ENCODE peak calls at places on chromosomes 6 and 20, in five cellular contexts. F, R, G, H and V are unnamed samples.

GRCh38 chr20:58309607-58310290 is at the start of gene RAB22A:
- DNase-seq in F (peak), R (peak), G (peak), H (peak), V (peak)

GRCh38 chr6:148240463-148240845 is 102.2 kb upstream of the SASH1 start:
- DNase-seq in F (no peak), R (no peak), G (peak), H (no peak), V (no peak)

GRCh38 chr20:20295621-20296498 is 72.0 kb upstream of the INSM1 start:
- DNase-seq in F (no peak), R (no peak), G (no peak), H (no peak), V (no peak)

GRCh38 chr6:152701081-152701862 is 3.6 kb downstream of the MYCT1 start:
- DNase-seq in F (no peak), R (no peak), G (no peak), H (peak), V (no peak)

GRCh38 chr6:132388291-132388690 is 13.0 kb downstream of the MOXD1 start:
- DNase-seq in F (no peak), R (no peak), G (no peak), H (no peak), V (no peak)

GRCh38 chr6:136535880-136536620 is 14.2 kb downstream of the MAP7 start:
- DNase-seq in F (no peak), R (no peak), G (no peak), H (no peak), V (no peak)

GRCh38 chr6:50992704-50993625 is 174.3 kb downstream of the TFAP2B start:
- DNase-seq in F (no peak), R (no peak), G (no peak), H (no peak), V (no peak)

GRCh38 chr6:13445005-13445743 is 42.2 kb downstream of the GFOD1 start:
- DNase-seq in F (peak), R (peak), G (no peak), H (no peak), V (peak)

GRCh38 chr6:12327391-12327790 is 37.2 kb downstream of the EDN1 start:
- DNase-seq in F (no peak), R (no peak), G (no peak), H (peak), V (no peak)

GRCh38 chr6:159880412-159880811 is 10.4 kb upstream of the MAS1 start:
- DNase-seq in F (no peak), R (no peak), G (no peak), H (no peak), V (peak)

GRCh38 chr6:137025786-137026730 is 18.7 kb downstream of the IL20RA start:
- DNase-seq in F (no peak), R (no peak), G (no peak), H (no peak), V (no peak)

GRCh38 chr20:59157961-59158541 is 5.6 kb upstream of the ZNF831 start:
- DNase-seq in F (no peak), R (no peak), G (no peak), H (peak), V (no peak)

GRCh38 chr6:78322068-78322845 is 545.1 kb upstream of the IRAK1BP1 start:
- DNase-seq in F (no peak), R (no peak), G (no peak), H (no peak), V (no peak)

GRCh38 chr6:33609444-33610034 is 11.6 kb upstream of the ITPR3 start:
- DNase-seq in F (no peak), R (no peak), G (no peak), H (no peak), V (no peak)

GRCh38 chr20:3635346-3635745 is 27.9 kb downstream of the GFRA4 start:
- DNase-seq in F (no peak), R (no peak), G (no peak), H (no peak), V (no peak)

GRCh38 chr6:40743690-40744446 is 156.7 kb upstream of the LRFN2 start:
- DNase-seq in F (no peak), R (no peak), G (no peak), H (peak), V (no peak)

GRCh38 chr6:36839819-36840379 is 655 bp upstream of the CPNE5 start:
- DNase-seq in F (peak), R (peak), G (peak), H (peak), V (no peak)

DNA sequence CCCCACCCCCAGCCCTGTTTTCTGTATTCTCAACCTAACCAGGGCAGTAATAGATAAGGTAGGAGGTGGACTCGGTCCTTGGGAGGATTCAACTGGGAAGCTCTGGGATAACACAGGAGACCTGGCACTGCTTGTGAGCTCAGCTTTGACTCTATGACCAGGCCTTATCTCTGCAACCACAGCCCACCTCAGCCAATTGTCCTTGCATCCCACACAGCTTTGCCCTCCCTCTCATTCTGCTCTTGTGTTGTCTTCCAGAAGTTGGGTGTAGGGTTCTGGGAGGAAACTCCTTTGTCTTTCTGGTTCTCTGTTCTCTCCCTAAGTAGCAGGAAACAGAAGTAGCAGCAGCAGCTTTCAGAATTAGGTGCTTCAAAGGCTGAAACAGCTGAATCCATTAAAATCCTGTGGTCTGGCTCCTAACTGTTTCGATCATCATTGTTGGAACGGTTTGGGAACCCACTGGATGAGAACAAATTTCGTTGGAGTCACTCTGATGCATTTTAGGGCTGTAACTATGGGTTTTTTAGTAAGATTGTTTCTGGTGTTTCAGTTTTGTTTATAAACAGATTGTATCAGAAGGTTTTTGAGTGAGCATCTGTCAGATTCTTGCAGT is 32.4 kb upstream of the SNX9 start:
- DNase-seq in F (no peak), R (no peak), G (no peak), H (no peak), V (no peak)
- H3K27ac ChIP-seq in F (peak), R (no peak), G (no peak), H (no peak), V (no peak)

DNA sequence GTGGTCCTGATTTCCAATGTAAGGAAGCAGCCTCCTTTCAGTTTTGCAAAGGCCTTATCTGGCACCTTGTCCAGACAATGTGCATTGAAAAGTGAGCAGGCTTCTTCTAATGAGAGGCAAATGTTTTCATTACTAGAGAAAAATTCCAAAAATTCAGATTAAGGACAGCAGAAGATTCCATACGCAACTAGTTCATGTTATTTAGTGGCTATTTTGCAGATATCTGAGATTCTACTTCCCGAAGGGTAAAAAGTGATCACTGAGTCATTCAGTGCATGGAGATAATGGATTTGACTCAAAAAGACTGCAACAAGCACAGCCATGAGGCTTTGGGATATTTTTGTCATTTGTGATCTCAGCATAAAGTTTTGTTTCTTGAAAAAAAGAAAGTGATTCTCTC is 29.9 kb downstream of the METTL24 start:
- DNase-seq in F (no peak), R (no peak), G (no peak), H (no peak), V (no peak)
- H3K27ac ChIP-seq in F (no peak), R (no peak), G (peak), H (no peak), V (no peak)

GRCh38 chr6:11324453-11325023 is 92.1 kb upstream of the NEDD9 start:
- DNase-seq in F (no peak), R (no peak), G (no peak), H (no peak), V (no peak)

GRCh38 chr6:11325431-11325830 is 93.0 kb upstream of the NEDD9 start:
- DNase-seq in F (no peak), R (no peak), G (no peak), H (no peak), V (no peak)

GRCh38 chr6:11320914-11321549 is 88.6 kb upstream of the NEDD9 start:
- DNase-seq in F (no peak), R (no peak), G (no peak), H (no peak), V (no peak)

GRCh38 chr6:11322252-11322885 is 89.9 kb upstream of the NEDD9 start:
- DNase-seq in F (no peak), R (no peak), G (no peak), H (no peak), V (no peak)

GRCh38 chr6:11323666-11324452 is 91.4 kb upstream of the NEDD9 start:
- DNase-seq in F (peak), R (no peak), G (no peak), H (no peak), V (peak)
- H3K27ac ChIP-seq in F (no peak), R (no peak), G (no peak), H (no peak), V (no peak)

GRCh38 chr20:853406-853996 is 20.0 kb downstream of the FAM110A start:
- DNase-seq in F (no peak), R (no peak), G (no peak), H (no peak), V (no peak)
- H3K27ac ChIP-seq in F (no peak), R (no peak), G (no peak), H (no peak), V (no peak)

DNA sequence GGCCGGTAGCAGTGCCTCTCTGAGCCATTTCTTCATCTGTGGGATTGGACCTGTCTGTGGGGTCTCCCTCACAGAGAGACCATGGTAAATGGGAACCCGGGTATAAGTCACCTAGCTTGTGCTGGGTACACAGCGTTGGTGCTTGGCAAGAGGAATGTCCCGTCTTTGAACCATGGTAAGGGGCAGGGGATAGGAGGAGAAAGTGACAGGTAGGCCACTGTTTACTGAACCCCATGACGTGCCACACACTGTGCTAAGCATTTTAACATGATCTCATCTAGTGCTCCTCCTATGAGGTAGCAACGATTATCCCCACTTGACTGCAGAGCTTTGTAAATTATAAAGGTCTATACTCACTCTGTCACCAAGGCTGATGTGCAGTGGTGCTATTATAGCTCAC is 600 bp upstream of the TNNC2 start:
- DNase-seq in F (no peak), R (no peak), G (no peak), H (no peak), V (no peak)
- H3K27ac ChIP-seq in F (no peak), R (no peak), G (no peak), H (no peak), V (no peak)

DNA sequence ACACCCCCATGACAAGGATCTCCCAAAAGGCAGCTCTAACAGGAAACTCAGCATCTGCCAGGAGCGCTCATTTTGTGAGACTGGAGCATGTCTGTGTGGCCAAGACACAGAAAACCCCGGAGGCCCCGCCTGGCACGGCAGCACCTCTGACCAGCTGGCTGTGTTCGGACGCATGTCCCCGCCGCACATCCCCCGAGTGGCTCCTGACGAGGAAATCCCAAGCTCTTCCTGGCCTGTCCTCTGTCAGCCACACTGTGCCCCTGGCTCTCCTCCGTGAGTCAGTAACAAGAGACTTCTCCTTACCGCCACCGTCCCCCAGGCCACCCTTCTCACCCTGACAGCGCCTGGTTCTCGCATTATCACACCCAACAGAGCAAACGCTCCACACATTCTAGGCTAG is 14.4 kb downstream of the SLC2A4RG start:
- DNase-seq in F (peak), R (no peak), G (no peak), H (peak), V (no peak)
- H3K27ac ChIP-seq in F (no peak), R (no peak), G (no peak), H (no peak), V (no peak)

GRCh38 chr6:26441977-26442376 is 1.7 kb downstream of the BTN3A3 start:
- DNase-seq in F (no peak), R (no peak), G (no peak), H (no peak), V (no peak)
- H3K27ac ChIP-seq in F (no peak), R (no peak), G (no peak), H (no peak), V (no peak)

DNA sequence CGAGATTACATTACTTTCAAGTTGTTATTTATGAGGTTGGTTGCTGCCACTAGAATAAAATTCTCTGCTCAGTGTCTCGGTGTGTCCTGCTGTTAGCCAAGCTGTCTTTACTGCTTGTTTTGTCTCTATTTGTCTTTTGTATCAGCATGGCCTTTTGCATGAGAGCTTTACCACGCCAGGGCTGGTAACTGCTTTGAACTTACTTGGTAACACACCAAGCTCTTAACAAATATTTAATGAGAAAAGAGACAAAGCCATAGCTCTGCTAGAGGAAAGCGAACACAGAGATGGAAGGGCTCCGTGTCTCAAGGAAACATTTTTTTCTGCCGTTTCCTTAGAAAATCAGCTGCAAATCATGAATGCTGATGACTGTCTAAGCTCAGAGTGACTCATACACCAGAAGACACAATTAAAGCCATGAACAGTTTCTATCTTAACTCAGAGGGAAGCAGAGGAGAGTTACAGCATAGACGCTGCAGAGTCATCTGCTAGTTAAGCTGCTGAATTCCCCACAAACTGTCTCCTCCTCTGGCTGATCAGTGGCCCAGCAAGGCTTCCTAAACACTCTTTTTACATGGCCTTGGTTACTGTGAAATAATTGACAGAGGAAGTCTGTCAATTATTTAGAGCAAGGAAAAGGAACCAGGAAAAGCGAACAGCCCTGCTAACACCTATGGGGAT is 44.8 kb downstream of the AGPAT4 start:
- DNase-seq in F (no peak), R (no peak), G (no peak), H (no peak), V (no peak)
- H3K27ac ChIP-seq in F (peak), R (no peak), G (peak), H (peak), V (peak)